ENCODE peak calls at places on chromosome 16, in eight cellular contexts. E, K, X, S, I, J, P and R are unnamed samples.

GRCh38 chr16:3654249-3654991 is at the start of gene DNASE1:
- DNase-seq in X (no peak), P (peak; percentile 67), S (peak; percentile 24), J (peak; percentile 51), E (peak; percentile 81), K (no peak), I (peak; percentile 69), R (peak; percentile 65)

GRCh38 chr16:20166531-20167235 is 93.0 kb upstream of the GPR139 start:
- DNase-seq in K (no peak), J (no peak), P (no peak), E (no peak), S (no peak), I (no peak), X (no peak), R (no peak)

GRCh38 chr16:6884002-6884401 is 448.6 kb upstream of the RBFOX1 start:
- DNase-seq in J (no peak), I (no peak), S (peak; percentile 61), E (no peak), X (no peak), P (no peak), K (no peak), R (no peak)

GRCh38 chr16:23712976-23713375 is at the start of gene ERN2:
- DNase-seq in I (no peak), X (no peak), J (no peak), K (no peak), S (no peak), E (no peak), P (no peak), R (no peak)

GRCh38 chr16:77431131-77431670 is 3.6 kb downstream of the ADAMTS18 start:
- DNase-seq in K (no peak), J (no peak), E (peak; percentile 20), X (no peak), P (no peak), S (no peak), I (peak; percentile 9), R (no peak)

GRCh38 chr16:48622456-48623303 is 12.7 kb upstream of the N4BP1 start:
- DNase-seq in K (no peak), P (no peak), E (no peak), I (no peak), X (no peak), J (no peak), S (no peak), R (no peak)

GRCh38 chr16:55021595-55022475 is 91.2 kb downstream of the IRX5 start:
- DNase-seq in I (peak; percentile 50), K (no peak), S (no peak), J (no peak), E (no peak), P (no peak), X (no peak), R (peak; percentile 88)

GRCh38 chr16:48526058-48526957 is 83.7 kb downstream of the N4BP1 start:
- DNase-seq in E (no peak), X (no peak), I (no peak), K (no peak), S (no peak), P (peak; percentile 21), J (no peak), R (peak; percentile 44)